ENCODE peak calls at places on chromosomes 12 and 14, in six cellular contexts. One of them, this sample, is unnamed. For H3K9me3, the result is how much of the 10 kb centered on the place peaks cover.

GRCh38 chr12:66154776-66155175 is 15.0 kb downstream of the TMBIM4 start:
- DNase-seq in A673: no peak
- DNase-seq in CD8-positive, alpha-beta memory T cell: no peak
- DNase-seq in esophagus squamous epithelium: no peak
- DNase-seq in tibial artery: no peak
- DNase-seq in IMR-90: peak
- DNase-seq in this sample: no peak

GRCh38 chr14:71137536-71138235 is 230.4 kb downstream of the PCNX1 start:
- DNase-seq in A673: no peak
- DNase-seq in CD8-positive, alpha-beta memory T cell: no peak
- DNase-seq in esophagus squamous epithelium: no peak
- DNase-seq in tibial artery: no peak
- DNase-seq in IMR-90: no peak
- DNase-seq in this sample: no peak

GRCh38 chr14:91870001-91870400 is 2.7 kb upstream of the TC2N start:
- DNase-seq in A673: no peak
- DNase-seq in CD8-positive, alpha-beta memory T cell: peak
- DNase-seq in esophagus squamous epithelium: no peak
- DNase-seq in tibial artery: no peak
- DNase-seq in IMR-90: no peak
- DNase-seq in this sample: no peak

GRCh38 chr14:96207686-96208085 is 3.0 kb downstream of the BDKRB2 start:
- DNase-seq in A673: no peak
- DNase-seq in CD8-positive, alpha-beta memory T cell: no peak
- DNase-seq in esophagus squamous epithelium: no peak
- DNase-seq in tibial artery: no peak
- DNase-seq in IMR-90: no peak
- DNase-seq in this sample: no peak

GRCh38 chr14:74080820-74081460 is 3.3 kb downstream of the ALDH6A1 start:
- DNase-seq in A673: no peak
- DNase-seq in CD8-positive, alpha-beta memory T cell: no peak
- DNase-seq in esophagus squamous epithelium: no peak
- DNase-seq in tibial artery: no peak
- DNase-seq in IMR-90: no peak
- DNase-seq in this sample: no peak

GRCh38 chr12:123129651-123130050 is 21.2 kb downstream of the PITPNM2 start:
- DNase-seq in A673: no peak
- DNase-seq in CD8-positive, alpha-beta memory T cell: no peak
- DNase-seq in esophagus squamous epithelium: no peak
- DNase-seq in tibial artery: no peak
- DNase-seq in IMR-90: no peak
- DNase-seq in this sample: no peak

GRCh38 chr12:44812062-44812461 is 64.1 kb downstream of the NELL2 start:
- DNase-seq in A673: peak
- DNase-seq in CD8-positive, alpha-beta memory T cell: peak
- DNase-seq in esophagus squamous epithelium: no peak
- DNase-seq in tibial artery: no peak
- DNase-seq in IMR-90: no peak
- DNase-seq in this sample: no peak

GRCh38 chr12:70661762-70662161 is 24.5 kb upstream of the PTPRB start:
- DNase-seq in A673: peak
- DNase-seq in CD8-positive, alpha-beta memory T cell: no peak
- DNase-seq in esophagus squamous epithelium: no peak
- DNase-seq in tibial artery: no peak
- DNase-seq in IMR-90: peak
- DNase-seq in this sample: peak

GRCh38 chr12:128140551-128140950 is 126.4 kb upstream of the TMEM132C start:
- DNase-seq in A673: no peak
- DNase-seq in CD8-positive, alpha-beta memory T cell: no peak
- DNase-seq in esophagus squamous epithelium: no peak
- DNase-seq in tibial artery: no peak
- DNase-seq in IMR-90: no peak
- DNase-seq in this sample: no peak

GRCh38 chr12:104115587-104115975 is 22.4 kb downstream of the NFYB start:
- DNase-seq in A673: no peak
- DNase-seq in CD8-positive, alpha-beta memory T cell: no peak
- DNase-seq in esophagus squamous epithelium: no peak
- DNase-seq in tibial artery: no peak
- DNase-seq in IMR-90: no peak
- DNase-seq in this sample: no peak

GRCh38 chr12:31589582-31589895 is 1.4 kb downstream of the DENND5B start:
- DNase-seq in A673: no peak
- DNase-seq in CD8-positive, alpha-beta memory T cell: no peak
- DNase-seq in esophagus squamous epithelium: no peak
- DNase-seq in tibial artery: no peak
- DNase-seq in IMR-90: no peak
- DNase-seq in this sample: no peak

GRCh38 chr14:100321473-100322137 is 1.5 kb upstream of the SLC25A47 start:
- DNase-seq in A673: no peak
- DNase-seq in CD8-positive, alpha-beta memory T cell: no peak
- DNase-seq in esophagus squamous epithelium: no peak
- DNase-seq in tibial artery: no peak
- DNase-seq in IMR-90: no peak
- DNase-seq in this sample: no peak

GRCh38 chr12:6372403-6373003 is 2.9 kb downstream of the SCNN1A start:
- DNase-seq in A673: peak
- DNase-seq in CD8-positive, alpha-beta memory T cell: no peak
- DNase-seq in esophagus squamous epithelium: no peak
- DNase-seq in tibial artery: no peak
- DNase-seq in IMR-90: peak
- DNase-seq in this sample: no peak

GRCh38 chr14:100786131-100786530 is 39.8 kb upstream of the MEG3 start:
- DNase-seq in A673: no peak
- DNase-seq in CD8-positive, alpha-beta memory T cell: no peak
- DNase-seq in esophagus squamous epithelium: no peak
- DNase-seq in tibial artery: no peak
- DNase-seq in IMR-90: no peak
- DNase-seq in this sample: no peak

DNA sequence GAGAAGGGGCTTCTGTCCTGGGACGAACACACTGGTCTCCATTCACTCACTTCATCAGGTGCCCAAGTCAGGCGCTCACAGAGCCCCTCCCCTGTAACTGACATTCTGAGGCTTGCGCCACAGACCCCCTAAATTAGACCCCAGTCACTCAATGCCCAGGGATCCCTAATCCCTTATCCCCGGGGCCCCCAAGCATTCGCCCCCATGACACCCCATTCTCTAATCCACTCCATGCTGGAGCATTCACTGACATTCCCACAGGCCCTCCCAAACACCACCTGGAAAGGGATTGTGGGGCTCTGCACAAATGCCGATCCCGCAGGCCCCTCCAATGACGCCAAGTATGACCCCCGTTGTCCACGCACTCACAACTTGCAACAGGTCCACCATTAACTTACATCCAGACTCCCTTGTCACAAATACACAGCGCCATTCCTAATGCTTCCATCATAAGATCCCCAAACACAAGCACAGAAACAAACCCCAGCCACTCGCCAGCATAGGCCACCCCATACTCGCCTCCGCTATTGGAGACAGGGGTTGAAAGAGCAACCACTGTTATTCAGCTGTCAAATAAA is 1.5 kb downstream of the ZNF605 start:
- DNase-seq in A673: peak
- DNase-seq in CD8-positive, alpha-beta memory T cell: no peak
- DNase-seq in esophagus squamous epithelium: no peak
- DNase-seq in tibial artery: peak
- DNase-seq in IMR-90: no peak
- DNase-seq in this sample: no peak
- H3K9me3 ChIP-seq in A673: under half
- H3K9me3 ChIP-seq in CD8-positive, alpha-beta memory T cell: under half
- H3K9me3 ChIP-seq in esophagus squamous epithelium: under half
- H3K9me3 ChIP-seq in tibial artery: under half
- H3K9me3 ChIP-seq in IMR-90: under half
- H3K9me3 ChIP-seq in this sample: under half

GRCh38 chr14:29836395-29836794 is 91.3 kb downstream of the PRKD1 start:
- DNase-seq in A673: no peak
- DNase-seq in CD8-positive, alpha-beta memory T cell: no peak
- DNase-seq in esophagus squamous epithelium: no peak
- DNase-seq in tibial artery: no peak
- DNase-seq in IMR-90: no peak
- DNase-seq in this sample: no peak

DNA sequence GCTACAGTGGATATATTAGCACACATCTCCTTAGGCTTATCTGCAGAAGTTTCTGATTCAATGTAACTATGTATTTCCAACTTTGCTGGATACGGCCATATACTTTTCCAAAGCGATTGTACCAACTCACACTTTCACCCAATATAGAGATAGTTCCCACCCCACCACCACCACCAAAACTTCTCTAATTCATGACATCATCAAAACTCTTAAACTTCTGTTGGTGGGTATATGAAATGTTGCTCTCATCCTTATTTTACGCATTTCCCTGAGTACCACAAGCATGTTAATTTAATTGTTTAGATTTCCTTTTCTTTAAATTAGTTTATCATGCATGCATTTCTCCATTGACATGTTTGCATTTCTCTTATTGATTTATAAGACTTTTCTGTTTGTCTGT is 95.6 kb downstream of the PRKD1 start:
- DNase-seq in A673: no peak
- DNase-seq in CD8-positive, alpha-beta memory T cell: no peak
- DNase-seq in esophagus squamous epithelium: no peak
- DNase-seq in tibial artery: no peak
- DNase-seq in IMR-90: no peak
- DNase-seq in this sample: no peak
- H3K9me3 ChIP-seq in A673: under half
- H3K9me3 ChIP-seq in CD8-positive, alpha-beta memory T cell: under half
- H3K9me3 ChIP-seq in esophagus squamous epithelium: under half
- H3K9me3 ChIP-seq in tibial artery: under half
- H3K9me3 ChIP-seq in IMR-90: under half
- H3K9me3 ChIP-seq in this sample: under half

DNA sequence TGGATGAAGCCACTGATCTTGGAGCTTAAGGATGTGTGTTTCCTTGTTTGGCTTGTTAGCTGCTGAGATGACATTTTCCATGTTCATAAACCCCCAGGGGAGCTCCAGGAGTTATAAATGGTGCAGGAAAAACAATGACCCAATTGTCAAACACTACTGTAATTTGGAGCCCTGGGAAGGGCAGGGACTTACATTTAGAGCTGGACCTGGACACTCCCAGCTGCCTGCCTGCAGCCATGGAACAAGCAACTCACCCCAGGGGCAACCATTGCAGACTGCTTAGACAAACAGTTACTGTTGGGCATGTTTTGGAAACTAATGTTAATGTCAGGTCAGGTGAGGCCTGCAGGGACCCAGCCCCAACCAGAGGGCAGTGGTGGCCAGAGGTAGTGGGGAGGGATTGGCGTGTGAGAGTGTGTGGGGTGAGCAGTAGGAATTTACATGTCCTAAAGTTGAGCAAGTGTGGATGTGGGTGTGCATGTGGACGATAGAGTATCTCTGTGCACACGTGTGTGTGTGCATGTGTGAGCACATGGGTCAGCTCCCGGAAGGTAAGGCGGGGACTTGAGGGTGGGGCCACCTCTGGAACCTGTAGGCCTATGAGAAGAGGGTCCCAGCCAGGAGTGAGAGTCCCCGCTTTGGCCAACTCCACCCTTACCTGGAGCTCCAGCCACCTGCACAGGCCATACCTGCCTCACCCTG is 86.4 kb upstream of the NOS1 start:
- DNase-seq in A673: no peak
- DNase-seq in CD8-positive, alpha-beta memory T cell: no peak
- DNase-seq in esophagus squamous epithelium: no peak
- DNase-seq in tibial artery: no peak
- DNase-seq in IMR-90: no peak
- DNase-seq in this sample: no peak
- H3K9me3 ChIP-seq in A673: under half
- H3K9me3 ChIP-seq in CD8-positive, alpha-beta memory T cell: under half
- H3K9me3 ChIP-seq in esophagus squamous epithelium: under half
- H3K9me3 ChIP-seq in tibial artery: under half
- H3K9me3 ChIP-seq in IMR-90: under half
- H3K9me3 ChIP-seq in this sample: under half

DNA sequence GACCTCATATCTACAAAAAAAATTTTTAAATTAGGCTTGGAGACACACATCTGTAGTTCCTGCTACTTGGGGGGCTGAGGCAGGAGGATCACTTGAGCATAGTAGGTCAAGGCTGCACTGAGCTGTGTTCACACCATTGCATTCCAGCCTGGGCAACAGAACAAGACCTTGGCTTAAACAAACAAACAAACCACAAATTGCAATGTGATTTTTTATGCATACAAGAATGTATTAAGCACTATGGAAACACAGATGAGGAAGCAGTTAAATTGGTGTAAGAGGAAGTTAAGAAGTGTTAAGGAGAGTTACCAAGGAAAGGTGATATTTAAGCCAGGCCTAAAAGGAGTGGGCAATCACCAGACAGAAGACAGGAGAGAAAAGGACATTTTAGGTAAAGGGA is 83.6 kb upstream of the HECTD1 start:
- DNase-seq in A673: no peak
- DNase-seq in CD8-positive, alpha-beta memory T cell: no peak
- DNase-seq in esophagus squamous epithelium: no peak
- DNase-seq in tibial artery: no peak
- DNase-seq in IMR-90: no peak
- DNase-seq in this sample: no peak
- H3K9me3 ChIP-seq in A673: under half
- H3K9me3 ChIP-seq in CD8-positive, alpha-beta memory T cell: under half
- H3K9me3 ChIP-seq in esophagus squamous epithelium: under half
- H3K9me3 ChIP-seq in tibial artery: under half
- H3K9me3 ChIP-seq in IMR-90: under half
- H3K9me3 ChIP-seq in this sample: under half

DNA sequence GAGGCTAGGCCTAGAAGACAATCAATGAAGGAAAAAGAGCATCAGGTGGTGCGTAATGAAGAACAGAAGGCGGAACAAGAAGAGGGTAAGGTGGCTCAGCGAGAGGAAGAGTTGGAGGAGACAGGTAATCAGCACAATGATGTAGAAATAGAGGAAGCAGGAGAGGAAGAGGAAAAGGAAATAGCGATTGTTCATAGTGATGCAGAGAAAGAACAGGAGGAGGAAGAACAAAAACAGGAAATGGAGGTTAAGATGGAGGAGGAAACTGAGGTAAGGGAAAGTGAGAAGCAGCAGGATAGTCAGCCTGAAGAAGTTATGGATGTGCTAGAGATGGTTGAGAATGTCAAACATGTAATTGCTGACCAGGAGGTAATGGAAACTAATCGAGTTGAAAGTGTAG is 5.5 kb downstream of the PNN start:
- DNase-seq in A673: no peak
- DNase-seq in CD8-positive, alpha-beta memory T cell: no peak
- DNase-seq in esophagus squamous epithelium: no peak
- DNase-seq in tibial artery: no peak
- DNase-seq in IMR-90: no peak
- DNase-seq in this sample: no peak
- H3K9me3 ChIP-seq in A673: under half
- H3K9me3 ChIP-seq in CD8-positive, alpha-beta memory T cell: under half
- H3K9me3 ChIP-seq in esophagus squamous epithelium: under half
- H3K9me3 ChIP-seq in tibial artery: under half
- H3K9me3 ChIP-seq in IMR-90: under half
- H3K9me3 ChIP-seq in this sample: under half